ENCODE peak calls at places on chromosome 18, in ten cellular contexts. A is ELF-1; F is NCI-H510A treated with DMSO at 0.1 percent for 48 hours; N is hypothalamus; R is NCI-H1694 treated with DMSO at 0.1 percent for 48 hours; J is Right ventricle myocardium inferior; X is activated CD4-positive, alpha-beta T cell treated with anti-CD3 and anti-CD28 coated beads, Interleukin-2, amount 50 U/mL, for 24 hours; C is NCI-H1105; K is stimulated activated CD4-positive, alpha-beta T cell treated with anti-CD3 and anti-CD28 coated beads, TNF-alpha, amount 100 ng/mL, for 4 hours; P is EH. Q is an unnamed sample.

GRCh38 chr18:5449858-5450509 is 93.8 kb downstream of the EPB41L3 start:
- DNase-seq in A (no peak), F (no peak), N (no peak), R (no peak), J (no peak), X (no peak), C (no peak), K (no peak), P (no peak), Q (no peak)

GRCh38 chr18:32049393-32050161 is 31.0 kb downstream of the RNF125 start:
- DNase-seq in A (no peak), F (no peak), N (no peak), R (no peak), J (peak; percentile 79), X (no peak), C (no peak), K (peak; percentile 4), P (peak; percentile 2), Q (no peak)

GRCh38 chr18:3579701-3580100 is 129.7 kb downstream of the TGIF1 start:
- DNase-seq in A (no peak), F (no peak), N (no peak), R (no peak), J (no peak), X (no peak), C (no peak), K (no peak), P (peak; percentile 96), Q (no peak)

GRCh38 chr18:23627325-23627724 is 35.4 kb downstream of the ANKRD29 start:
- DNase-seq in A (no peak), F (no peak), N (no peak), R (no peak), J (no peak), X (no peak), C (no peak), K (no peak), P (peak; percentile 87), Q (no peak)

GRCh38 chr18:61683856-61684255 is 209.0 kb downstream of the RNF152 start:
- DNase-seq in A (no peak), F (no peak), N (no peak), R (no peak), J (no peak), X (no peak), C (no peak), K (no peak), P (no peak), Q (no peak)

GRCh38 chr18:63708650-63709049 is 5.9 kb downstream of the SERPINB11 start:
- DNase-seq in A (no peak), F (no peak), N (no peak), R (no peak), J (no peak), X (no peak), C (no peak), K (no peak), P (peak; percentile 94), Q (no peak)

GRCh38 chr18:24656044-24656443 is 195.6 kb downstream of the HRH4 start:
- DNase-seq in A (no peak), F (no peak), N (no peak), R (peak; percentile 52), J (no peak), X (no peak), C (no peak), K (no peak), P (no peak), Q (peak; percentile 70)

GRCh38 chr18:24761765-24762164 is 301.3 kb downstream of the HRH4 start:
- DNase-seq in A (no peak), F (no peak), N (no peak), R (no peak), J (no peak), X (no peak), C (no peak), K (no peak), P (no peak), Q (no peak)

Q was measured in DMS 273 treated with DMSO at 0.1 percent for 48 hours.